ENCODE peak calls at places on chromosomes 13 and 19, in six cellular contexts. S is head of caudate nucleus; F is activated CD4-positive, alpha-beta T cell treated with anti-CD3 and anti-CD28 coated beads, Interleukin-2, amount 50 U/mL, for 48 hours; T is fibroblast of pulmonary artery; P is cerebellar nuclear complex; X is activated T-helper 1 cell treated with anti-CD3 and anti-CD28 coated beads, Interleukin-2, amount 50 U/mL, for 16 hours. Y is an unnamed sample.

GRCh38 chr13:97946951-97947588 is 6.4 kb upstream of the IPO5 start:
- DNase-seq in T (peak), P (no peak), S (no peak), X (no peak), F (no peak), Y (no peak)

GRCh38 chr13:30874561-30874960 is 31.5 kb upstream of the MEDAG start:
- DNase-seq in X (no peak), S (no peak), F (no peak), T (no peak), P (no peak), Y (no peak)

GRCh38 chr13:97308735-97309429 is 86.7 kb downstream of the MBNL2 start:
- DNase-seq in F (no peak), X (no peak), S (no peak), T (no peak), P (no peak), Y (no peak)

GRCh38 chr13:67792151-67792665 is 562.1 kb upstream of the PCDH9 start:
- DNase-seq in P (no peak), S (no peak), T (no peak), X (no peak), F (no peak), Y (no peak)

GRCh38 chr19:1238373-1239303 is 833 bp upstream of the CBARP start:
- DNase-seq in S (no peak), T (no peak), F (no peak), X (no peak), P (no peak), Y (no peak)

GRCh38 chr19:46788101-46788967 is at the start of gene SLC1A5:
- DNase-seq in X (peak), S (peak), T (peak), F (peak), P (no peak), Y (peak)

GRCh38 chr19:33376931-33377557 is 3.5 kb downstream of the CEBPG start:
- DNase-seq in P (no peak), T (no peak), S (no peak), F (no peak), X (no peak), Y (no peak)

GRCh38 chr13:107650081-107650701 is 565.1 kb downstream of the LIG4 start:
- DNase-seq in T (peak), F (peak), X (no peak), P (no peak), S (peak), Y (peak)

GRCh38 chr13:23175920-23176319 is 4.9 kb upstream of the SGCG start:
- DNase-seq in S (no peak), P (no peak), T (peak), F (no peak), X (no peak), Y (no peak)

GRCh38 chr13:59345316-59345715 is 818.4 kb downstream of the DIAPH3 start:
- DNase-seq in S (no peak), X (no peak), P (no peak), F (no peak), T (peak), Y (no peak)

GRCh38 chr19:5165697-5166019 is 175.0 kb downstream of the PTPRS start:
- DNase-seq in T (no peak), F (no peak), P (no peak), S (no peak), X (no peak), Y (peak)

GRCh38 chr19:35714601-35715354 is 3.0 kb upstream of the KMT2B start:
- DNase-seq in S (no peak), T (no peak), X (no peak), P (no peak), F (peak), Y (no peak)

GRCh38 chr19:7497292-7497691 is 8.5 kb upstream of the PEX11G start:
- DNase-seq in P (no peak), F (no peak), S (no peak), X (no peak), T (no peak), Y (peak)

GRCh38 chr19:1074512-1075283 is 7.7 kb downstream of the ARHGAP45 start:
- DNase-seq in T (no peak), F (peak), X (peak), S (peak), P (no peak), Y (peak)

GRCh38 chr19:19461671-19462622 is 53.4 kb downstream of the TSSK6 start:
- DNase-seq in F (no peak), S (no peak), P (peak), T (peak), X (no peak), Y (peak)

GRCh38 chr19:41886761-41887710 is 4.1 kb downstream of the ARHGEF1 start:
- DNase-seq in F (peak), S (no peak), P (no peak), X (peak), T (no peak), Y (no peak)

GRCh38 chr13:50123862-50124535 is 108.8 kb downstream of the KCNRG start:
- DNase-seq in S (peak), T (peak), F (peak), P (no peak), X (peak), Y (no peak)

GRCh38 chr19:31338069-31338767 is 11.0 kb downstream of the TSHZ3 start:
- DNase-seq in P (no peak), S (no peak), T (peak), X (no peak), F (no peak), Y (peak)

GRCh38 chr13:48297131-48297786 is 6.3 kb upstream of the RB1 start:
- DNase-seq in P (no peak), S (no peak), F (no peak), T (no peak), X (no peak), Y (no peak)

GRCh38 chr19:53511933-53512374 is 26.0 kb upstream of the ZNF331 start:
- DNase-seq in P (no peak), X (peak), S (peak), F (peak), T (peak), Y (peak)

GRCh38 chr19:57870225-57870624 is 18.6 kb downstream of the ZNF814 start:
- DNase-seq in X (no peak), S (no peak), T (no peak), P (no peak), F (no peak), Y (no peak)

GRCh38 chr19:21474671-21475181 is 30.7 kb upstream of the ZNF429 start:
- DNase-seq in F (peak), X (peak), P (no peak), T (peak), S (peak), Y (no peak)

GRCh38 chr13:36858285-36858684 is 39.3 kb downstream of the RFXAP start:
- DNase-seq in P (no peak), T (peak), F (no peak), X (no peak), S (no peak), Y (peak)

GRCh38 chr13:113886561-113887112 is 22.8 kb upstream of the GAS6 start:
- DNase-seq in S (no peak), X (no peak), T (no peak), P (no peak), F (no peak), Y (no peak)

GRCh38 chr19:38203197-38203596 is 20.8 kb downstream of the DPF1 start:
- DNase-seq in X (no peak), S (no peak), P (no peak), T (no peak), F (no peak), Y (no peak)

GRCh38 chr13:45670481-45670880 is 31.6 kb upstream of the CBY2 start:
- DNase-seq in F (no peak), T (no peak), S (no peak), X (no peak), P (no peak), Y (no peak)

GRCh38 chr13:113153810-113154748 is 4.4 kb upstream of the PROZ start:
- DNase-seq in F (peak), X (peak), S (peak), T (peak), P (peak), Y (peak)

GRCh38 chr13:32045537-32045936 is 14.0 kb downstream of the FRY start:
- DNase-seq in T (no peak), F (no peak), P (no peak), S (no peak), X (no peak), Y (no peak)